ENCODE peak calls at places on chromosomes 2 and 18, in seven cellular contexts. One of them, this sample, is unnamed.

GRCh38 chr2:127355407-127356008 is 32.3 kb downstream of the MAP3K2 start:
- DNase-seq in activated CD8-positive, alpha-beta T cell treated with anti-CD3 and anti-CD28 coated beads for 36 hours: peak
- DNase-seq in neural crest cell: no peak
- DNase-seq in left ventricle myocardium inferior: no peak
- DNase-seq in pancreas: no peak
- DNase-seq in dorsolateral prefrontal cortex: no peak
- DNase-seq in GM13976: no peak
- DNase-seq in this sample: no peak

GRCh38 chr2:101809656-101810055 is 112.1 kb downstream of the MAP4K4 start:
- DNase-seq in dorsolateral prefrontal cortex: no peak
- DNase-seq in GM13976: no peak
- DNase-seq in pancreas: no peak
- DNase-seq in activated CD8-positive, alpha-beta T cell treated with anti-CD3 and anti-CD28 coated beads for 36 hours: no peak
- DNase-seq in left ventricle myocardium inferior: no peak
- DNase-seq in neural crest cell: no peak
- DNase-seq in this sample: no peak

GRCh38 chr2:189393440-189394111 is 47.7 kb upstream of the WDR75 start:
- DNase-seq in pancreas: no peak
- DNase-seq in neural crest cell: no peak
- DNase-seq in left ventricle myocardium inferior: no peak
- DNase-seq in dorsolateral prefrontal cortex: no peak
- DNase-seq in activated CD8-positive, alpha-beta T cell treated with anti-CD3 and anti-CD28 coated beads for 36 hours: no peak
- DNase-seq in GM13976: no peak
- DNase-seq in this sample: no peak

GRCh38 chr2:64210816-64211215 is 66.6 kb upstream of the PELI1 start:
- DNase-seq in pancreas: no peak
- DNase-seq in neural crest cell: no peak
- DNase-seq in dorsolateral prefrontal cortex: no peak
- DNase-seq in activated CD8-positive, alpha-beta T cell treated with anti-CD3 and anti-CD28 coated beads for 36 hours: no peak
- DNase-seq in GM13976: no peak
- DNase-seq in left ventricle myocardium inferior: no peak
- DNase-seq in this sample: no peak

GRCh38 chr2:220365023-220365422 is 737.6 kb downstream of the SLC4A3 start:
- DNase-seq in GM13976: no peak
- DNase-seq in left ventricle myocardium inferior: no peak
- DNase-seq in activated CD8-positive, alpha-beta T cell treated with anti-CD3 and anti-CD28 coated beads for 36 hours: no peak
- DNase-seq in dorsolateral prefrontal cortex: no peak
- DNase-seq in pancreas: no peak
- DNase-seq in neural crest cell: no peak
- DNase-seq in this sample: no peak

GRCh38 chr2:153195342-153195741 is 283.2 kb downstream of the RPRM start:
- DNase-seq in GM13976: no peak
- DNase-seq in dorsolateral prefrontal cortex: no peak
- DNase-seq in left ventricle myocardium inferior: no peak
- DNase-seq in neural crest cell: no peak
- DNase-seq in pancreas: no peak
- DNase-seq in activated CD8-positive, alpha-beta T cell treated with anti-CD3 and anti-CD28 coated beads for 36 hours: no peak
- DNase-seq in this sample: no peak

GRCh38 chr2:14623241-14623640 is 9.3 kb upstream of the LRATD1 start:
- DNase-seq in left ventricle myocardium inferior: no peak
- DNase-seq in neural crest cell: no peak
- DNase-seq in pancreas: no peak
- DNase-seq in GM13976: no peak
- DNase-seq in dorsolateral prefrontal cortex: no peak
- DNase-seq in activated CD8-positive, alpha-beta T cell treated with anti-CD3 and anti-CD28 coated beads for 36 hours: no peak
- DNase-seq in this sample: no peak

GRCh38 chr2:56334622-56335021 is 150.8 kb downstream of the CCDC85A start:
- DNase-seq in neural crest cell: no peak
- DNase-seq in dorsolateral prefrontal cortex: no peak
- DNase-seq in GM13976: peak
- DNase-seq in activated CD8-positive, alpha-beta T cell treated with anti-CD3 and anti-CD28 coated beads for 36 hours: no peak
- DNase-seq in pancreas: no peak
- DNase-seq in left ventricle myocardium inferior: no peak
- DNase-seq in this sample: no peak

GRCh38 chr2:239348563-239349447 is 52.0 kb downstream of the HDAC4 start:
- DNase-seq in activated CD8-positive, alpha-beta T cell treated with anti-CD3 and anti-CD28 coated beads for 36 hours: no peak
- DNase-seq in GM13976: no peak
- DNase-seq in left ventricle myocardium inferior: no peak
- DNase-seq in dorsolateral prefrontal cortex: no peak
- DNase-seq in neural crest cell: no peak
- DNase-seq in pancreas: no peak
- DNase-seq in this sample: no peak

GRCh38 chr2:188181035-188181434 is 110.6 kb upstream of the GULP1 start:
- DNase-seq in activated CD8-positive, alpha-beta T cell treated with anti-CD3 and anti-CD28 coated beads for 36 hours: no peak
- DNase-seq in pancreas: no peak
- DNase-seq in dorsolateral prefrontal cortex: no peak
- DNase-seq in GM13976: no peak
- DNase-seq in neural crest cell: no peak
- DNase-seq in left ventricle myocardium inferior: no peak
- DNase-seq in this sample: no peak

GRCh38 chr2:202267495-202267894 is 1.9 kb downstream of the NOP58 start:
- DNase-seq in activated CD8-positive, alpha-beta T cell treated with anti-CD3 and anti-CD28 coated beads for 36 hours: no peak
- DNase-seq in neural crest cell: no peak
- DNase-seq in left ventricle myocardium inferior: no peak
- DNase-seq in pancreas: no peak
- DNase-seq in dorsolateral prefrontal cortex: no peak
- DNase-seq in GM13976: no peak
- DNase-seq in this sample: no peak

GRCh38 chr18:55243852-55244251 is 284.6 kb upstream of the CCDC68 start:
- DNase-seq in neural crest cell: no peak
- DNase-seq in activated CD8-positive, alpha-beta T cell treated with anti-CD3 and anti-CD28 coated beads for 36 hours: no peak
- DNase-seq in pancreas: no peak
- DNase-seq in left ventricle myocardium inferior: no peak
- DNase-seq in GM13976: no peak
- DNase-seq in dorsolateral prefrontal cortex: no peak
- DNase-seq in this sample: no peak

GRCh38 chr2:109690457-109690821 is 76.3 kb downstream of the SOWAHC start:
- DNase-seq in left ventricle myocardium inferior: no peak
- DNase-seq in neural crest cell: no peak
- DNase-seq in pancreas: no peak
- DNase-seq in GM13976: no peak
- DNase-seq in dorsolateral prefrontal cortex: no peak
- DNase-seq in activated CD8-positive, alpha-beta T cell treated with anti-CD3 and anti-CD28 coated beads for 36 hours: no peak
- DNase-seq in this sample: no peak

GRCh38 chr2:216696751-216697560 is 1.6 kb upstream of the IGFBP5 start:
- DNase-seq in activated CD8-positive, alpha-beta T cell treated with anti-CD3 and anti-CD28 coated beads for 36 hours: no peak
- DNase-seq in pancreas: no peak
- DNase-seq in GM13976: no peak
- DNase-seq in left ventricle myocardium inferior: no peak
- DNase-seq in dorsolateral prefrontal cortex: no peak
- DNase-seq in neural crest cell: no peak
- DNase-seq in this sample: no peak

GRCh38 chr2:202034249-202035088 is 814 bp downstream of the FZD7 start:
- DNase-seq in dorsolateral prefrontal cortex: no peak
- DNase-seq in GM13976: peak
- DNase-seq in pancreas: peak
- DNase-seq in neural crest cell: peak
- DNase-seq in left ventricle myocardium inferior: peak
- DNase-seq in activated CD8-positive, alpha-beta T cell treated with anti-CD3 and anti-CD28 coated beads for 36 hours: peak
- DNase-seq in this sample: peak

GRCh38 chr18:78321402-78321801 is 658.2 kb upstream of the SALL3 start:
- DNase-seq in left ventricle myocardium inferior: no peak
- DNase-seq in dorsolateral prefrontal cortex: no peak
- DNase-seq in GM13976: no peak
- DNase-seq in activated CD8-positive, alpha-beta T cell treated with anti-CD3 and anti-CD28 coated beads for 36 hours: no peak
- DNase-seq in neural crest cell: no peak
- DNase-seq in pancreas: no peak
- DNase-seq in this sample: no peak

GRCh38 chr2:105712166-105712915 is 32.4 kb upstream of the NCK2 start:
- DNase-seq in neural crest cell: no peak
- DNase-seq in pancreas: peak
- DNase-seq in activated CD8-positive, alpha-beta T cell treated with anti-CD3 and anti-CD28 coated beads for 36 hours: no peak
- DNase-seq in left ventricle myocardium inferior: no peak
- DNase-seq in dorsolateral prefrontal cortex: no peak
- DNase-seq in GM13976: no peak
- DNase-seq in this sample: no peak

GRCh38 chr2:160407393-160408204 is 86.0 kb downstream of the RBMS1 start:
- DNase-seq in activated CD8-positive, alpha-beta T cell treated with anti-CD3 and anti-CD28 coated beads for 36 hours: peak
- DNase-seq in dorsolateral prefrontal cortex: peak
- DNase-seq in left ventricle myocardium inferior: peak
- DNase-seq in neural crest cell: peak
- DNase-seq in GM13976: peak
- DNase-seq in pancreas: peak
- DNase-seq in this sample: peak

GRCh38 chr2:129080715-129081472 is 762.2 kb upstream of the HS6ST1 start:
- DNase-seq in left ventricle myocardium inferior: no peak
- DNase-seq in activated CD8-positive, alpha-beta T cell treated with anti-CD3 and anti-CD28 coated beads for 36 hours: no peak
- DNase-seq in neural crest cell: no peak
- DNase-seq in pancreas: no peak
- DNase-seq in dorsolateral prefrontal cortex: no peak
- DNase-seq in GM13976: no peak
- DNase-seq in this sample: no peak

GRCh38 chr2:232238108-232238507 is 140.4 kb upstream of the ALPP start:
- DNase-seq in dorsolateral prefrontal cortex: no peak
- DNase-seq in pancreas: no peak
- DNase-seq in left ventricle myocardium inferior: no peak
- DNase-seq in GM13976: no peak
- DNase-seq in neural crest cell: no peak
- DNase-seq in activated CD8-positive, alpha-beta T cell treated with anti-CD3 and anti-CD28 coated beads for 36 hours: peak
- DNase-seq in this sample: no peak

GRCh38 chr18:77711096-77711495 is 461.4 kb downstream of the GALR1 start:
- DNase-seq in dorsolateral prefrontal cortex: no peak
- DNase-seq in pancreas: no peak
- DNase-seq in left ventricle myocardium inferior: no peak
- DNase-seq in neural crest cell: no peak
- DNase-seq in activated CD8-positive, alpha-beta T cell treated with anti-CD3 and anti-CD28 coated beads for 36 hours: no peak
- DNase-seq in GM13976: no peak
- DNase-seq in this sample: no peak

GRCh38 chr2:204795156-204795555 is 249.9 kb downstream of the PARD3B start:
- DNase-seq in neural crest cell: no peak
- DNase-seq in activated CD8-positive, alpha-beta T cell treated with anti-CD3 and anti-CD28 coated beads for 36 hours: no peak
- DNase-seq in left ventricle myocardium inferior: no peak
- DNase-seq in pancreas: no peak
- DNase-seq in dorsolateral prefrontal cortex: no peak
- DNase-seq in GM13976: no peak
- DNase-seq in this sample: no peak

GRCh38 chr18:67484458-67484857 is 32.1 kb downstream of the DSEL start:
- DNase-seq in pancreas: no peak
- DNase-seq in neural crest cell: no peak
- DNase-seq in activated CD8-positive, alpha-beta T cell treated with anti-CD3 and anti-CD28 coated beads for 36 hours: no peak
- DNase-seq in left ventricle myocardium inferior: no peak
- DNase-seq in dorsolateral prefrontal cortex: no peak
- DNase-seq in GM13976: no peak
- DNase-seq in this sample: no peak
- TF ChIP-seq CTCF in pancreas: no peak
- TF ChIP-seq CTCF in neural crest cell: no peak
- TF ChIP-seq CTCF in activated CD8-positive, alpha-beta T cell treated with anti-CD3 and anti-CD28 coated beads for 36 hours: no peak
- TF ChIP-seq CTCF in left ventricle myocardium inferior: no peak
- TF ChIP-seq CTCF in dorsolateral prefrontal cortex: no peak
- TF ChIP-seq CTCF in GM13976: no peak
- TF ChIP-seq CTCF in this sample: no peak

DNA sequence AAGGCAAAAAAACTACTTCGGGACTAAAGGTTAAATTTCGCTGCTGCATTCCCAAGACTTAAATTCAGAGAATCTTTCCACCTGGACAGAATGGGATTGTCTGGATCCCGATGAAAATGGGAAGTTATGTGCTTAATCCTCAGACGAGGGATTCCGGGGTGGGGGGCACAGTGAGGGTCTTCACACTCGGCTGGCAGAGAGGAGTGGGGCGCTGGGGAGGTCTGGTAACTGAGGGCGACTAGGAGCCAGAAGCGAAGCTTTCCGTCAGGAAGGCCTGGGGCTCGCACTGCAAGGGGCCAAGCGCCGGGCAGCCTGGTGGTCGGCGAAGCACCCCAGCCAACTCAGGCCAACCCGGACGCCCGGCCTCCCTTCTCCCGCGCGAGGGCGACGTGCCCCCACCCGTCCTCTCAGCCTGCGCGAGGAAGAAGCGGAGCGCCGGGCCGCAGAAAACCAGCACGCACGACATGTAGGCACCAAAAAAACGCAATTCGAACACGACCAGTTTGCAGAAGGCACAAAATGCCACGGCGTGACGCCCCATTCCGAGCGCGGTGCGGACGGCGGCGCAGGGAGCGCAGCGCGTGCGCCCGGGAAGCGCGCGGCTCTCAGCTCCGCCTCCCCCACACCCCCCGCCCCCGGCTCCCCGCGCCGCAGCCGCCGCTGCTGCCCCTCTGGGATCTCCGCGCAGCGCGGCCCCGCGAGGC is 188.1 kb downstream of the ZEB2 start:
- DNase-seq in neural crest cell: no peak
- DNase-seq in GM13976: no peak
- DNase-seq in left ventricle myocardium inferior: no peak
- DNase-seq in dorsolateral prefrontal cortex: peak
- DNase-seq in activated CD8-positive, alpha-beta T cell treated with anti-CD3 and anti-CD28 coated beads for 36 hours: peak
- DNase-seq in pancreas: no peak
- DNase-seq in this sample: peak
- TF ChIP-seq CTCF in neural crest cell: peak
- TF ChIP-seq CTCF in GM13976: peak
- TF ChIP-seq CTCF in left ventricle myocardium inferior: peak
- TF ChIP-seq CTCF in dorsolateral prefrontal cortex: peak
- TF ChIP-seq CTCF in activated CD8-positive, alpha-beta T cell treated with anti-CD3 and anti-CD28 coated beads for 36 hours: no peak
- TF ChIP-seq CTCF in pancreas: no peak
- TF ChIP-seq CTCF in this sample: peak

DNA sequence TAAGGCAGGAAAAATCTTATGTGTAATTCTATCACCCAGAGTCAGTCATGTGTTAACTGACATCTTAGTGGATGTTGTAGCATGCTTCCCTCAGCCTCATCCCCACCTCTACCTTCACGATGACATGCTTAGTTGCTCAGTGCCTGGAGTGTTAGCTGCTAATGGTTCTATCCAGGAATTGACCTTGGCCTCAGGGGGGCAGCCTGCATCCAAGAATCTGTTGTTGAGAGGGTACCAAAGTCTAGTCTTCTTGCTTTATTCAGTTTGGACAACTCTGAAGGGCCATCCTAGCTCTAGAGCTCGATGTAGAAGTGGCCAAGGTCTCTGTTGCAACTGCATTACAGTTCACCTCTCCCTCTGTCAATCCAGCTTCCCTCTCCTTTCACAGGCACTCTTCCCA is 61.2 kb downstream of the ACYP2 start:
- DNase-seq in GM13976: no peak
- DNase-seq in pancreas: peak
- DNase-seq in neural crest cell: peak
- DNase-seq in left ventricle myocardium inferior: peak
- DNase-seq in activated CD8-positive, alpha-beta T cell treated with anti-CD3 and anti-CD28 coated beads for 36 hours: peak
- DNase-seq in dorsolateral prefrontal cortex: peak
- DNase-seq in this sample: no peak
- TF ChIP-seq CTCF in GM13976: no peak
- TF ChIP-seq CTCF in pancreas: no peak
- TF ChIP-seq CTCF in neural crest cell: peak
- TF ChIP-seq CTCF in left ventricle myocardium inferior: peak
- TF ChIP-seq CTCF in activated CD8-positive, alpha-beta T cell treated with anti-CD3 and anti-CD28 coated beads for 36 hours: no peak
- TF ChIP-seq CTCF in dorsolateral prefrontal cortex: peak
- TF ChIP-seq CTCF in this sample: peak

DNA sequence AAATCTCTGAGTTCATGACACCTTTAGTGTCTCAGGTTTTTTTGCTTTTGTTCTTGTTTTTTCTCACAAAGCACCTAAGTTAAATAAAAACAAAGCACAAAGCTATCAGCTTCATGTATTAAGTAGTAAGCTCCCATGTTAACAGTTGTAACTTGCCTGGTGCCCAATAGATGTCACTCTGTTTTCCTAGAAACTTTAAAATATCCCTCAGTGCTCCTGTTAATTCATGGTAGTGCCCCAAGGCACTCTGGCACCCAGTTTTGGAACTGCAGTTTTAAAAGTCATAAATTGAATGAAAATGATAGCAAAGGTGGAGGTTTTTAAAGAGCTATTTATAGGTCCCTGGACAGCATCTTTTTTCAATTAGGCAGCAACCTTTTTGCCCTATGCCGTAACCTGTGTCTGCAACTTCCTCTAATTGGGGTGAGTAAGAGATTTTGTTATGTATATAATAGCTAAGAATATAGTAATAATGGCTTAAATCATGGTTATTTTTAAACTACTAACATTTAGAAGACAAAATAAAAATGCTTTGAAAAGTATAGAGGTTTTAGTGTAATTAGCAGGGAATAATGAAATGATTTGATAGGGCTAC is 555.0 kb upstream of the TMEFF2 start:
- DNase-seq in neural crest cell: no peak
- DNase-seq in left ventricle myocardium inferior: no peak
- DNase-seq in pancreas: no peak
- DNase-seq in dorsolateral prefrontal cortex: no peak
- DNase-seq in activated CD8-positive, alpha-beta T cell treated with anti-CD3 and anti-CD28 coated beads for 36 hours: no peak
- DNase-seq in GM13976: no peak
- DNase-seq in this sample: no peak
- TF ChIP-seq CTCF in neural crest cell: peak
- TF ChIP-seq CTCF in left ventricle myocardium inferior: no peak
- TF ChIP-seq CTCF in pancreas: no peak
- TF ChIP-seq CTCF in dorsolateral prefrontal cortex: no peak
- TF ChIP-seq CTCF in activated CD8-positive, alpha-beta T cell treated with anti-CD3 and anti-CD28 coated beads for 36 hours: no peak
- TF ChIP-seq CTCF in GM13976: no peak
- TF ChIP-seq CTCF in this sample: no peak

This sample was measured in GM10248.